ENCODE peak calls at places on chromosomes 1 and 21, in seven cellular contexts. H, R, L, W, U, Z and V are unnamed samples.
A peak's percentile ranks its signal among the peaks of the same experiment; 100 is the strongest.

GRCh38 chr1:208834346-208835081 is 590.3 kb upstream of the PLXNA2 start:
- DNase-seq in U (no peak), W (no peak), Z (no peak), H (peak; percentile 17), L (no peak), R (no peak), V (no peak)

GRCh38 chr1:164932580-164932979 is 373.6 kb downstream of the PBX1 start:
- DNase-seq in H (no peak), R (no peak), Z (no peak), W (no peak), U (no peak), L (no peak), V (no peak)

GRCh38 chr1:29984107-29984506 is 739.3 kb downstream of the MATN1 start:
- DNase-seq in R (no peak), W (no peak), U (no peak), H (no peak), L (no peak), Z (peak; percentile 54), V (no peak)

GRCh38 chr1:242198421-242198820 is 199.5 kb upstream of the MAP1LC3C start:
- DNase-seq in R (no peak), W (no peak), U (no peak), Z (no peak), H (no peak), L (no peak), V (no peak)

GRCh38 chr1:235423214-235423652 is 56.0 kb downstream of the TBCE start:
- DNase-seq in H (no peak), Z (no peak), W (peak; percentile 67), L (no peak), R (no peak), U (no peak), V (no peak)

GRCh38 chr1:17892225-17892624 is 137.1 kb downstream of the ACTL8 start:
- DNase-seq in W (no peak), U (no peak), L (no peak), Z (peak; percentile 75), R (no peak), H (no peak), V (no peak)

GRCh38 chr1:58809327-58810040 is 25.6 kb upstream of the JUN start:
- DNase-seq in Z (no peak), H (no peak), L (no peak), W (peak; percentile 84), U (no peak), R (peak; percentile 78), V (no peak)

GRCh38 chr21:32382108-32382601 is 10.7 kb downstream of the URB1 start:
- DNase-seq in R (peak; percentile 57), W (no peak), Z (no peak), H (peak; percentile 70), L (peak; percentile 55), U (no peak), V (peak; percentile 84)

GRCh38 chr1:23118957-23119792 is 49.5 kb downstream of the LUZP1 start:
- DNase-seq in H (no peak), R (peak; percentile 74), Z (no peak), W (peak; percentile 42), L (no peak), U (no peak), V (no peak)

GRCh38 chr1:44721521-44722361 is 9.2 kb downstream of the RNU5D-1 start:
- DNase-seq in H (no peak), L (peak; percentile 80), Z (no peak), U (peak; percentile 98), R (peak; percentile 96), W (peak; percentile 99), V (peak; percentile 81)

GRCh38 chr1:234844479-234845031 is 234.6 kb upstream of the IRF2BP2 start:
- DNase-seq in U (no peak), Z (peak; percentile 54), L (no peak), R (no peak), H (no peak), W (peak; percentile 59), V (no peak)

GRCh38 chr1:173420330-173420806 is 56.8 kb upstream of the PRDX6 start:
- DNase-seq in W (peak; percentile 75), Z (no peak), U (peak; percentile 69), L (peak; percentile 70), R (peak; percentile 87), H (no peak), V (no peak)

GRCh38 chr1:212285685-212286436 is 651 bp downstream of the PPP2R5A start:
- DNase-seq in Z (peak; percentile 94), W (peak; percentile 78), H (no peak), L (no peak), U (no peak), R (peak; percentile 51), V (no peak)

GRCh38 chr1:36729716-36730510 is 247.2 kb upstream of the CSF3R start:
- DNase-seq in R (no peak), U (no peak), Z (peak; percentile 70), W (peak; percentile 94), L (no peak), H (no peak), V (no peak)

GRCh38 chr1:37549341-37549740 is 4.8 kb downstream of the SNIP1 start:
- DNase-seq in Z (peak; percentile 29), L (no peak), U (peak; percentile 6), W (no peak), H (no peak), R (no peak), V (no peak)

GRCh38 chr1:33131191-33131590 is 50.2 kb downstream of the AZIN2 start:
- DNase-seq in W (no peak), U (no peak), H (no peak), R (no peak), L (no peak), Z (no peak), V (no peak)

GRCh38 chr1:67579623-67580394 is 105.2 kb upstream of the GADD45A start:
- DNase-seq in U (no peak), R (no peak), L (no peak), H (no peak), W (no peak), Z (no peak), V (no peak)

DNA sequence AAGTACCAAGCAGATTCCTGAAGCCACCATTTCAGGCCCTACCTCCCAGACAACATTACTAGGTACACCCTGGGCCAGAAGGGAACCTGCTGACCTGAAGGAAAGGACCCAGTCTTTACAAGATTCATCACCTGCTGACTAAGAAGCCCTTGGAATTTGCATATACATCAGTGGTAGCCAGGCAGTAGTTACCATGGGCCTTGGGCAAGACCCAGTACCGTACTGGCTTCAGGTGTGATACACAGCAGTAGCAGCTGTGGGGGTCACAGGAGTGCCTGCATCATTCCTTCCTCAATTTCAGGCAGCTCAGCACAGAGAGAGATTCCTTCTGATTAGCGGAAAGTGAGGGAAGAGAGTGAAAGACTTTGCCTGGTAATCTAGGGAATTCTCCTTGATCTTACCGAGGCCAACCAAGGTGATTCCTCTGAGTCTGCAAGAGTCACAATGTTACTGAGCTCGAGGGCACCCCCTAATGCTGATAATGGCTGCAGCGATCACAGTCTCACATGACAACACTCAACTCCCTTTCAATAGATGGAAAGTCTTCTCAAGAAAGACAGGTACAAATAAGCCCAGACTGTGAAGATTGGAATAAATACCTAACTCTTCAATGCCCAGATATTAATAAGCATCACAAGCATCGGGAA is 22.0 kb upstream of the UHMK1 start:
- DNase-seq in H (no peak), R (no peak), W (no peak), U (no peak), L (no peak), Z (no peak), V (no peak)
- TF ChIP-seq CTCF in H (no peak), R (no peak), W (peak; percentile 11), U (no peak), L (no peak), Z (no peak), V (no peak)

GRCh38 chr1:153866045-153866850 is 56.5 kb downstream of the GATAD2B start:
- DNase-seq in W (no peak), R (peak; percentile 76), U (peak; percentile 48), H (peak; percentile 18), L (peak; percentile 42), Z (no peak), V (peak; percentile 41)
- H3K4me3 ChIP-seq in W (no peak overlapping the region), R (no peak overlapping the region), U (no peak overlapping the region), H (no peak overlapping the region), L (no peak overlapping the region), Z (no peak overlapping the region), V (no peak overlapping the region)

GRCh38 chr1:8317647-8318360 is at the start of gene SLC45A1:
- DNase-seq in H (no peak), Z (peak; percentile 95), W (peak; percentile 50), U (peak; percentile 9), L (no peak), R (peak; percentile 69), V (no peak)

GRCh38 chr1:8318436-8318835 is 522 bp downstream of the SLC45A1 start:
- DNase-seq in Z (no peak), R (no peak), L (no peak), H (no peak), W (peak; percentile 17), U (no peak), V (no peak)

GRCh38 chr1:8312235-8313218 is 5.4 kb upstream of the SLC45A1 start:
- DNase-seq in W (no peak), Z (no peak), R (no peak), L (no peak), H (no peak), U (no peak), V (no peak)

GRCh38 chr1:8314346-8315280 is 3.3 kb upstream of the SLC45A1 start:
- DNase-seq in W (peak; percentile 46), Z (peak; percentile 93), L (peak; percentile 70), R (peak; percentile 84), H (no peak), U (peak; percentile 52), V (peak; percentile 18)

GRCh38 chr1:8315573-8316475 is 2.1 kb upstream of the SLC45A1 start:
- DNase-seq in Z (no peak), U (no peak), H (no peak), L (no peak), R (no peak), W (peak; percentile 14), V (no peak)
- TF ChIP-seq CTCF in Z (no peak), U (peak; percentile 16), H (no peak), L (peak; percentile 42), R (peak; percentile 20), W (no peak), V (peak; percentile 7)

GRCh38 chr1:40563266-40563665 is 31.8 kb downstream of the ZNF684 start:
- DNase-seq in L (no peak), W (no peak), H (no peak), U (no peak), Z (no peak), R (no peak), V (no peak)

GRCh38 chr1:40564913-40565312 is 33.5 kb downstream of the ZNF684 start:
- DNase-seq in L (no peak), Z (no peak), R (no peak), H (no peak), U (no peak), W (no peak), V (no peak)

GRCh38 chr1:40562185-40562584 is 30.7 kb downstream of the ZNF684 start:
- DNase-seq in R (no peak), Z (no peak), U (no peak), H (no peak), W (no peak), L (no peak), V (no peak)

GRCh38 chr1:40564506-40564905 is 33.1 kb downstream of the ZNF684 start:
- DNase-seq in H (no peak), Z (no peak), U (no peak), W (no peak), R (no peak), L (no peak), V (no peak)

DNA sequence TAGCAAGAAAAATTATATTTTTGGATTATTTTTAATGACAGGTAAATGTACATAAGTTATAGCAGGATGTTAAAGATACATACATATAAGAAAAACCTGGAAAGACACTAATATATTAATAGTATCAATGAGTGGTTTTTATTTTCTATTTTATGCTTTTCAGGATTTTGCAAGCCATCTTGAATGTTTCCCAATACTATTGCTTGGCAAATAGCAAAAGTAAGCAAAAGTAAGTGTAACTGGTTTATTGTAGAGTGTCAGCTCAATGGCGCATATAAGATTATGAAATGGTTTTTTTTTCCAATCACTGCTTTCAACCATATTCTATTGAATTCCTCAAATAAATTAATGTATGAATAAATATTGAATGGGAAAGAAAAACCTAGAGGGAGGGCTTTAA is 36.4 kb downstream of the ZNF684 start:
- DNase-seq in W (no peak), U (no peak), H (no peak), R (peak; percentile 6), Z (no peak), L (no peak), V (no peak)
- H3K4me3 ChIP-seq in W (no peak overlapping the region), U (no peak overlapping the region), H (no peak overlapping the region), R (no peak overlapping the region), Z (no peak overlapping the region), L (no peak overlapping the region), V (no peak overlapping the region)